ENCODE peak calls at places on chromosomes 12 and 14, in six cellular contexts. W is neural crest cell, M is GM12878, C is PC-9, H is A549, X is PC-3. Z is an unnamed sample.

GRCh38 chr14:92516344-92516965 is 2.9 kb downstream of the RIN3 start:
- DNase-seq in W (no peak), C (no peak), H (no peak), M (no peak), X (no peak), Z (no peak)

GRCh38 chr12:32939801-32940200 is 43.2 kb upstream of the PKP2 start:
- DNase-seq in H (no peak), W (no peak), M (no peak), X (no peak), C (no peak), Z (no peak)

GRCh38 chr14:50920482-50921225 is 23.6 kb downstream of the PYGL start:
- DNase-seq in M (no peak), W (no peak), X (peak), H (no peak), C (no peak), Z (no peak)

GRCh38 chr12:71476513-71476912 is 36.9 kb downstream of the LGR5 start:
- DNase-seq in W (no peak), H (no peak), M (no peak), C (no peak), X (peak), Z (no peak)

GRCh38 chr14:59032821-59033220 is 155.6 kb upstream of the DAAM1 start:
- DNase-seq in M (no peak), X (no peak), H (no peak), W (no peak), C (no peak), Z (no peak)

GRCh38 chr12:104281636-104282035 is 21.9 kb upstream of the EID3 start:
- DNase-seq in X (peak), W (no peak), M (no peak), H (no peak), C (peak), Z (no peak)

GRCh38 chr12:11584213-11584855 is 65.1 kb upstream of the ETV6 start:
- DNase-seq in X (peak), M (no peak), C (no peak), W (no peak), H (no peak), Z (no peak)

GRCh38 chr12:47754126-47754525 is 4.6 kb downstream of the RAPGEF3 start:
- DNase-seq in X (peak), M (no peak), H (no peak), C (peak), W (no peak), Z (no peak)

GRCh38 chr14:103104654-103105511 is 10.4 kb downstream of the EXOC3L4 start:
- DNase-seq in H (no peak), C (peak), M (no peak), X (peak), W (peak), Z (no peak)

GRCh38 chr14:105248368-105249174 is at the start of gene BTBD6:
- DNase-seq in W (peak), X (peak), M (peak), C (no peak), H (peak), Z (no peak)

GRCh38 chr14:51743588-51744000 is 91.9 kb downstream of the FRMD6 start:
- DNase-seq in C (no peak), M (no peak), W (no peak), H (no peak), X (no peak), Z (no peak)

GRCh38 chr14:99195602-99196309 is 76.2 kb downstream of the BCL11B start:
- DNase-seq in W (no peak), M (no peak), H (no peak), X (no peak), C (no peak), Z (no peak)

GRCh38 chr14:91365552-91365951 is 52.1 kb downstream of the CCDC88C start:
- DNase-seq in H (no peak), X (no peak), C (no peak), W (no peak), M (no peak), Z (no peak)

GRCh38 chr12:109047081-109047805 is 5.1 kb upstream of the USP30 start:
- DNase-seq in X (peak), C (peak), H (no peak), M (no peak), W (no peak), Z (no peak)

GRCh38 chr12:106753526-106753925 is 21.0 kb upstream of the RIC8B start:
- DNase-seq in W (no peak), C (no peak), H (no peak), M (peak), X (no peak), Z (no peak)

GRCh38 chr12:110338754-110339153 is 57.7 kb downstream of the ATP2A2 start:
- DNase-seq in C (no peak), W (no peak), X (peak), M (no peak), H (peak), Z (no peak)

GRCh38 chr14:39342768-39343167 is 89.5 kb downstream of the FBXO33 start:
- DNase-seq in H (no peak), M (no peak), X (no peak), C (no peak), W (no peak), Z (no peak)

GRCh38 chr12:84727964-84728363 is 184.6 kb downstream of the SLC6A15 start:
- DNase-seq in X (peak), C (peak), M (no peak), H (no peak), W (no peak), Z (no peak)

GRCh38 chr14:54796961-54797360 is 105.7 kb downstream of the GCH1 start:
- DNase-seq in H (no peak), X (peak), W (no peak), M (no peak), C (no peak), Z (no peak)

GRCh38 chr12:27966870-27967269 is 5.7 kb downstream of the PTHLH start:
- DNase-seq in C (peak), W (no peak), H (peak), X (peak), M (no peak), Z (no peak)

GRCh38 chr12:6965714-6966113 is 4.8 kb downstream of the PHB2 start:
- DNase-seq in X (no peak), W (no peak), C (no peak), H (no peak), M (no peak), Z (no peak)

GRCh38 chr12:91555981-91556380 is 373.4 kb upstream of the DCN start:
- DNase-seq in C (no peak), X (no peak), W (no peak), M (no peak), H (no peak), Z (no peak)

GRCh38 chr14:32080001-32080510 is 3.0 kb downstream of the ARHGAP5 start:
- DNase-seq in X (no peak), C (no peak), W (no peak), H (no peak), M (no peak), Z (no peak)

GRCh38 chr12:124736115-124737039 is 127.3 kb downstream of the SCARB1 start:
- DNase-seq in M (no peak), C (no peak), H (no peak), X (no peak), W (no peak), Z (no peak)

GRCh38 chr14:54902521-54903420 is at the start of gene GCH1:
- DNase-seq in C (peak), X (peak), M (no peak), H (peak), W (peak), Z (no peak)

GRCh38 chr12:53418221-53418620 is 5.4 kb upstream of the AMHR2 start:
- DNase-seq in W (no peak), X (no peak), C (no peak), M (no peak), H (no peak), Z (no peak)

GRCh38 chr12:53414756-53415417 is 8.8 kb upstream of the AMHR2 start:
- DNase-seq in M (no peak), X (no peak), C (no peak), H (no peak), W (no peak), Z (no peak)

GRCh38 chr12:53410951-53411350 is 12.7 kb upstream of the AMHR2 start:
- DNase-seq in M (no peak), X (no peak), C (no peak), H (no peak), W (no peak), Z (no peak)

GRCh38 chr12:53413485-53414215 is 10.0 kb upstream of the AMHR2 start:
- DNase-seq in C (no peak), M (no peak), X (no peak), H (no peak), W (no peak), Z (no peak)
- TF ChIP-seq CTCF in C (no peak), M (no peak), X (no peak), H (no peak), W (no peak), Z (no peak)

GRCh38 chr12:80513211-80513610 is 69.2 kb downstream of the PTPRQ start:
- DNase-seq in H (no peak), W (no peak), X (no peak), C (no peak), M (no peak), Z (no peak)

GRCh38 chr12:80517655-80518054 is 73.6 kb downstream of the PTPRQ start:
- DNase-seq in H (no peak), M (no peak), C (no peak), X (no peak), W (no peak), Z (no peak)

GRCh38 chr12:80509781-80510556 is 65.9 kb downstream of the PTPRQ start:
- DNase-seq in C (no peak), W (no peak), X (peak), H (no peak), M (no peak), Z (no peak)

GRCh38 chr12:80512781-80513180 is 68.7 kb downstream of the PTPRQ start:
- DNase-seq in W (no peak), X (no peak), M (no peak), H (no peak), C (no peak), Z (no peak)
- TF ChIP-seq CTCF in W (no peak), X (no peak), M (no peak), H (no peak), C (no peak), Z (no peak)

DNA sequence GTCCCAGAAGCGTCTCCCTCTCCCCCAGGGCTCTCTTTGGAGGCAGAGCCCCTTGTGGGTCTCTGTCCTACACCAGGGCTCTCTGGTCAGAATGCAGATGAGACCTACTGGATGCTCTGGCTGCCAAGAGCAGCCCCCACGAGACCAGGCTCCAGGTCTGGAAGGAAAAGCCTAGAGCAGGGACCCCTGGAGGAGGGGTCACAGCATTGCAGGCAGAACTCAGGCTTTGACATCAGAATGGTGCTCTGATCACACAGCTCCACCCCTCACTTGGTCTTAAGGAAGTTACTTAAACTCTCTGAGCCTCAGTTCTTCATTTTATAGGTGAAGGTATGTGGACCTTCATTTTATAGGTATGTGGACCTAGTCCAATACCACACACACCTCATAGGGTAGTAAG is 83.1 kb downstream of the ARL6IP4 start:
- DNase-seq in H (peak), X (peak), M (no peak), W (peak), C (no peak), Z (no peak)
- TF ChIP-seq CTCF in H (no peak), X (peak), M (no peak), W (peak), C (peak), Z (no peak)

DNA sequence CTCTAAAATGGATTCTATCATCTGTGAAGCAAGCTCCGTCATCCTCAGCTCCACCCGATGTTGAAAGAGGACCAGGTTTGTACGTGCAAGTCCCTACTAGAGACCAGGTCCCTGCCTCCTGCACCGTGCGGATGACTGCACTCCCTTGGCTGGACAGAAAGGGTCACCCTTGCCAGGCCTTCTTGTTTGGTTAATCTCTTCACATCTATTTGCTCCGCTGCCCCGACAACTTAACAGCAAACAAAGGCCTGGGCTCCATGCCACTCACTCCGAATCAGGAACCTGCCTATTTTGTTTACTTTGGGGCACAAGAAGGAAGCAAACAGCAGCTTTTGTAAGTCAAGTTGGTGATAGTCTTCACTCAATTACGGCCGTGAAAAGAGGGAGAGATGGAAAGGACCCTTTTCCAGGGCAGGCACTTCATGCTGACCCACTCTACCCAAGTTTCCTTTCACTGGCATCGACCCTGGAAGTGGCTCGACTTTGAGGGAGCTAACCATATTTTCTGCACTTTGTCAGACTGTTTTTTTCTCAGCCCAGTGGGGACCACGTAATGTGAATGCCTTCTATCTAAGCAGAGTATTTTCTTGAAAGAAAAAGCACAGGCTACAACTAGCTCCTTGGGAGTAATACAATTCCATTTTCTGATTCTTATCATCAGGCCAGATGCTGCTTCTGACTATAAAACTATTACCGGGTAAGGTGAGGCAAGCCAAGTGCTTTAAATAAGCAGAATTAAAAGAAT is 202.6 kb downstream of the FOXN3 start:
- DNase-seq in C (peak), X (peak), W (no peak), M (no peak), H (peak), Z (no peak)
- TF ChIP-seq CTCF in C (no peak), X (peak), W (no peak), M (no peak), H (no peak), Z (no peak)

Z was measured in vagina.